ENCODE peak calls at places on chromosomes 6 and 20, in five cellular contexts. K, W, X, O and G are unnamed samples.

GRCh38 chr20:16419138-16419715 is 154.0 kb downstream of the KIF16B start:
- DNase-seq in K (no peak), W (no peak), X (no peak), O (no peak), G (no peak)

GRCh38 chr6:28711325-28711724 is 185.6 kb downstream of the GPX5 start:
- DNase-seq in K (no peak), W (no peak), X (no peak), O (no peak), G (no peak)

GRCh38 chr20:25863536-25864325 is 167.1 kb upstream of the ZNF337 start:
- DNase-seq in K (no peak), W (no peak), X (no peak), O (peak), G (no peak)

GRCh38 chr20:62786100-62786499 is 10.2 kb upstream of the MRGBP start:
- DNase-seq in K (no peak), W (no peak), X (no peak), O (no peak), G (no peak)

GRCh38 chr6:115358616-115359015 is 702.1 kb downstream of the FRK start:
- DNase-seq in K (no peak), W (no peak), X (no peak), O (no peak), G (no peak)

GRCh38 chr6:132797975-132798819 is at the start of gene SLC18B1:
- DNase-seq in K (peak), W (peak), X (peak), O (peak), G (no peak)

GRCh38 chr20:41178904-41179432 is 41.6 kb downstream of the PLCG1 start:
- DNase-seq in K (no peak), W (no peak), X (no peak), O (peak), G (no peak)

GRCh38 chr6:113733386-113733785 is 123.8 kb upstream of the MARCKS start:
- DNase-seq in K (no peak), W (no peak), X (no peak), O (no peak), G (no peak)

GRCh38 chr6:44177691-44178423 is 19.2 kb downstream of the CAPN11 start:
- DNase-seq in K (no peak), W (peak), X (no peak), O (peak), G (no peak)

GRCh38 chr20:62117658-62118057 is 4.6 kb upstream of the LSM14B start:
- DNase-seq in K (no peak), W (no peak), X (no peak), O (peak), G (no peak)

GRCh38 chr6:138036111-138036510 is 71.1 kb downstream of the PERP start:
- DNase-seq in K (no peak), W (peak), X (no peak), O (no peak), G (no peak)

GRCh38 chr6:7146079-7146828 is 38.5 kb downstream of the RREB1 start:
- DNase-seq in K (peak), W (peak), X (peak), O (peak), G (no peak)

DNA sequence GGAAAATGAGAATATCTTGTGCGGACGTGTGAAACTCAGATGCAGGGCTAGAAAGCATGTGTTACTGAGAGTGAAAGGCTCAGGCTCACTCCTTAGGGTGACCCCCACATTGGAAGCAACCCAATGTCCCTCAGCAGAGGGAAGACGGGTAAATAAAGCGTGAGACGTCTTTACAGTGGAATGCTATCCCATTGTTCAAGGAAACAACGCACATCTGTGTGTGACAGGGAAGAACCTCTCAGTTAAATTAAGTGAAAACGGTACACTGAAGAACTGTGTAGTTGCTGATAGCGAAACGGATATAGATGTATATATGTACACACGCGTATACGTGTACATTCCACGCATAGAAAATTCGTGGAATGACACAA is 839 bp downstream of the HNF4A start:
- DNase-seq in K (no peak), W (no peak), X (no peak), O (no peak), G (no peak)
- H3K4me3 ChIP-seq in K (no peak), W (peak), X (no peak), O (no peak), G (no peak)

GRCh38 chr6:49937017-49937416 is 26.9 kb downstream of the DEFB114 start:
- DNase-seq in K (no peak), W (no peak), X (no peak), O (no peak), G (no peak)
- TF ChIP-seq CTCF in K (no peak), W (no peak), X (no peak), O (no peak), G (no peak)

GRCh38 chr6:156953125-156953477 is 175.9 kb downstream of the ARID1B start:
- DNase-seq in K (no peak), W (peak), X (no peak), O (no peak), G (no peak)

GRCh38 chr6:156954191-156954590 is 177.0 kb downstream of the ARID1B start:
- DNase-seq in K (no peak), W (no peak), X (no peak), O (no peak), G (no peak)

GRCh38 chr6:156952401-156952800 is 175.2 kb downstream of the ARID1B start:
- DNase-seq in K (no peak), W (no peak), X (no peak), O (no peak), G (no peak)

GRCh38 chr6:156954781-156955180 is 177.6 kb downstream of the ARID1B start:
- DNase-seq in K (no peak), W (no peak), X (no peak), O (no peak), G (no peak)

DNA sequence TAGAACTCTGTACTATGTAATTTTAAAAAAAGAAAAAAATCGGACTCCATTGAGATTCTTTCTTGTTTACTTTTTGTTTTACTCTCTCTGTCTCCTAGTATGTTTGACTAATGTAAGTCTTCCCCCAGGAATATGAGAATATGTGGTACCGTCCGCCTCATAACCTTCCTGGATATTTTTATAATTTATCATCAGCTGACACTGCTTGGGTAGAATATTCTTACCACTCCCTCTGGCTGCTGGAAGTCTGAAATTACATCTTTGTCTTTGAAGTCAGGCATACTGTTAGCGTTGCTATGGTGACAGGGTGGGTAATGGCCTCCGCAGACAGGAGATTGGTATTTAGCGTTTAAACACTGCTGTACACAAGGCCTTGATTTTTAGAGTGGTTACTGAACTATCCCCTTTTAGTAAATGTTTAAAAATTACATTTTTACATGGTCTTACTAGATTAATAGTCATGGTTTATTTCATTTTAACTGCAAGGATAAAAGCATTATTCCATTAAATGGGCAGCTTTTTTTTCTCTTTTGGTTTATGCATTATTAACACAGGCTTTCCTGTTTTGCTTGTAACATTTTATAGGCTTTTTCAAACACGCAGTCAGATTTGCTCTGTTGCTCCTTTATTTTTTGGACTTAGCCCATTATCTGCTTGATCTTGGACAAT is 176.4 kb downstream of the ARID1B start:
- DNase-seq in K (no peak), W (peak), X (no peak), O (no peak), G (no peak)
- H3K4me3 ChIP-seq in K (no peak), W (no peak), X (no peak), O (peak), G (no peak)

GRCh38 chr6:13754644-13755043 is 43.0 kb upstream of the RANBP9 start:
- DNase-seq in K (no peak), W (no peak), X (no peak), O (no peak), G (no peak)
- TF ChIP-seq CTCF in K (no peak), W (no peak), X (no peak), O (no peak), G (no peak)

GRCh38 chr20:48574383-48574782 is 253.4 kb downstream of the PREX1 start:
- DNase-seq in K (no peak), W (no peak), X (no peak), O (no peak), G (no peak)
- H3K4me3 ChIP-seq in K (no peak), W (no peak), X (no peak), O (no peak), G (no peak)

DNA sequence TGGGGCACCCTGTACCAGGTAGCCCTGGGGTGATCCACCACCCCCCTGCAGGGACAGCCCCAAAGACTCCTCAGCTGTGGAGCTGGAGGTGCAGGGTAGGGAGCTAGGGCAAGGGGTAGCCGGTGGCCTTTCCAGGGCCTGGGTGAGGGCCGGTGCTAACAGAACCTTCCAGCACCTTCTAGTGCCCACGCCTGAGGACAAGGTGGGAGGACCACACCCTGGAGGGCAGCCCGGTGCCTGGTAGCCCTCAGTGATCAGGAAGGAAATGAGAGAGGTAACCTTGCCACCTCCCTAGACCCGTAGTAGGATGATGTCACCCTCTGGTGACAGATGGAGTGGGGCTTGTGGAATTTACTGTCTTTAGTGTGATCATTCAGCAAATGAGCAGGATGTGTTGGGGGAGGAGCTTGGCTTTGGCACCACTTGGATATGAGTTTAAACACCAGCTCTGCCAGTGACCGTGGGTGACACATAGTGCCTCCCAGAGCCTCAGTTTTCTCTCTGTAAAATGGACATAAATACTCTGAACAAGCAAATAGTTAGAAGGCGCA is 187.7 kb downstream of the NFATC2 start:
- DNase-seq in K (no peak), W (no peak), X (peak), O (no peak), G (no peak)
- TF ChIP-seq CTCF in K (no peak), W (no peak), X (no peak), O (no peak), G (no peak)

DNA sequence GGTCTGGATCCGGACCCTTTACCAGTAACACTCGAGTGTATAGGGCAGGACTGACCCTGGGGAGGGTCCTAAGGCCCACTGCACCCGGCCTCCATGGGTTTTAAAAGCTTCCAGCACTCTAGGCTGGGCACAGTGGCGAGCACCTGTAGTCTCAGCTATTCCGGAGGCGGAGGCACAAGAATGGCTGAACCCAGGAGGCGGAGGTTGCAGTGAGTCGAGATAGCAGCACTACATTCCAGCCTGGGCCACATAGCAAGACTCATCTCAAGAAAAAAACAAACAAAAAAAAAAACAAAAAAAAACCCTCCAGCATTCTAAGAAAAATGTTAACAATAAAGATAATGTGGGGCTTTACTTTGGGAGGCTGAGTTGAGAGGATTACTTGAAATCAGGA is 114.1 kb upstream of the SHLD1 start:
- DNase-seq in K (no peak), W (no peak), X (no peak), O (no peak), G (no peak)
- H3K4me3 ChIP-seq in K (no peak), W (no peak), X (no peak), O (no peak), G (no peak)

DNA sequence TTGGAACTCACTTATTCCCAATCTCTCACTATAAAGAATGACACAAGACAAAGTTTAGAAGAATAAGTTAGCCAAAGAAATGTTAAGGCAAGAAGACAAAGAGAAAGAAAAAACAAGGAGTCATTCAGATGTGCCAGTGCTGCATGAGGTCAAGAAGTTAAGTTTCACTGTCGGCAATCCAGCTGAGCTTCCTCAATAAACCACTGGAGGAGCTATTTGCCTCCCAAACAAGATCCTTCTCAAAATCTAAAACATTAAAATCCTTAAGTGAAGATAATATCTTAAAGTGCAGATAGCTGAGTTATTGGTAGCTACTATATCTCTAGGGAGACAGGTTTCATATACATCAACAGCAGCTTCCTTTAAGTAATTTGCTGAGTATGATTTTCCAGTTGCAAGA is 512.3 kb downstream of the HDGFL1 start:
- DNase-seq in K (no peak), W (no peak), X (no peak), O (no peak), G (no peak)
- TF ChIP-seq CTCF in K (no peak), W (no peak), X (no peak), O (no peak), G (no peak)